ENCODE peak calls at places on chromosomes 12 and 14, in nine cellular contexts. Q, I, O, G, U, Z, P, H and W are unnamed samples.

GRCh38 chr12:108722992-108723766 is 8.1 kb downstream of the CORO1C start:
- DNase-seq in P (no peak), H (no peak), I (no peak), U (no peak), Q (peak; percentile 46), G (no peak), Z (no peak), O (no peak), W (no peak)

GRCh38 chr14:33714527-33715222 is 236.2 kb downstream of the EGLN3 start:
- DNase-seq in Q (no peak), G (no peak), U (no peak), P (no peak), Z (no peak), O (no peak), H (no peak), I (no peak), W (no peak)

GRCh38 chr14:106286697-106287290 is 760.4 kb downstream of the TMEM121 start:
- DNase-seq in I (no peak), U (no peak), Q (no peak), O (no peak), P (no peak), G (no peak), H (no peak), Z (no peak), W (no peak)

GRCh38 chr14:63432228-63432627 is 110.9 kb downstream of the PPP2R5E start:
- DNase-seq in H (no peak), U (no peak), G (no peak), I (no peak), Q (no peak), O (no peak), Z (no peak), P (no peak), W (no peak)

GRCh38 chr12:121955258-121956040 is 37.1 kb downstream of the CFAP251 start:
- DNase-seq in Z (no peak), G (no peak), U (no peak), H (no peak), P (peak; percentile 40), I (no peak), Q (no peak), O (no peak), W (no peak)

GRCh38 chr14:30006695-30007094 is 79.0 kb upstream of the PRKD1 start:
- DNase-seq in U (no peak), H (no peak), G (no peak), Q (no peak), I (no peak), Z (no peak), O (no peak), P (peak; percentile 7), W (no peak)

GRCh38 chr14:69708586-69709169 is 58.3 kb upstream of the SRSF5 start:
- DNase-seq in U (no peak), H (peak; percentile 46), I (no peak), P (peak; percentile 30), G (no peak), Z (peak; percentile 67), O (peak; percentile 33), Q (no peak), W (no peak)

GRCh38 chr12:119659289-119659897 is 8.5 kb upstream of the PRKAB1 start:
- DNase-seq in U (peak; percentile 29), H (no peak), Z (no peak), G (no peak), Q (peak; percentile 52), O (no peak), P (peak; percentile 49), I (peak; percentile 54), W (no peak)

GRCh38 chr12:34291001-34291400 is 268.7 kb downstream of the ALG10 start:
- DNase-seq in U (no peak), I (no peak), G (no peak), O (no peak), P (no peak), Q (no peak), H (no peak), Z (peak; percentile 0), W (no peak)

GRCh38 chr12:70638639-70639349 is 1.6 kb upstream of the PTPRB start:
- DNase-seq in P (no peak), O (no peak), G (no peak), U (no peak), H (no peak), Z (no peak), I (no peak), Q (no peak), W (no peak)

GRCh38 chr12:749871-750270 is 2.5 kb upstream of the WNK1 start:
- DNase-seq in Q (no peak), H (no peak), P (no peak), U (no peak), O (no peak), I (no peak), Z (no peak), G (no peak), W (no peak)

GRCh38 chr12:101230547-101230946 is 20.5 kb upstream of the SLC5A8 start:
- DNase-seq in O (no peak), I (no peak), G (no peak), U (no peak), Q (no peak), H (no peak), P (no peak), Z (no peak), W (no peak)

GRCh38 chr12:38783304-38783703 is 122.1 kb downstream of the CPNE8 start:
- DNase-seq in G (no peak), I (no peak), O (no peak), U (no peak), Q (no peak), Z (no peak), P (no peak), H (no peak), W (no peak)

GRCh38 chr12:110846615-110847566 is at the start of gene CCDC63:
- DNase-seq in U (no peak), G (no peak), Q (peak; percentile 83), Z (no peak), P (peak; percentile 85), H (peak; percentile 9), I (peak; percentile 79), O (no peak), W (no peak)

GRCh38 chr12:107903377-107904061 is 129.0 kb downstream of the ASCL4 start:
- DNase-seq in P (peak; percentile 84), H (no peak), Z (no peak), I (peak; percentile 82), O (peak; percentile 54), U (no peak), Q (peak; percentile 47), G (no peak), W (peak; percentile 47)

GRCh38 chr12:43856932-43857331 is 21.1 kb downstream of the TMEM117 start:
- DNase-seq in G (no peak), U (no peak), O (no peak), Q (no peak), I (no peak), H (no peak), P (no peak), Z (no peak), W (no peak)

GRCh38 chr12:102379346-102379745 is 101.0 kb downstream of the IGF1 start:
- DNase-seq in I (no peak), O (no peak), Z (no peak), G (no peak), U (no peak), P (no peak), H (no peak), Q (no peak), W (no peak)

GRCh38 chr14:98198385-98198784 is 1073.6 kb downstream of the BCL11B start:
- DNase-seq in G (no peak), P (no peak), I (no peak), U (peak; percentile 33), Q (no peak), H (no peak), Z (no peak), O (no peak), W (no peak)

GRCh38 chr14:104140463-104141331 is 2.3 kb downstream of the KIF26A start:
- DNase-seq in Z (peak; percentile 4), G (no peak), I (no peak), Q (no peak), U (no peak), P (no peak), H (no peak), O (peak; percentile 1), W (no peak)

GRCh38 chr12:19150273-19150895 is 20.9 kb downstream of the PLEKHA5 start:
- DNase-seq in Z (peak; percentile 5), O (no peak), I (no peak), G (no peak), Q (no peak), H (no peak), P (no peak), U (no peak), W (no peak)

GRCh38 chr12:103955811-103956514 is 9.7 kb upstream of the TDG start:
- DNase-seq in H (no peak), P (peak; percentile 6), Q (no peak), Z (no peak), G (no peak), U (no peak), O (no peak), I (no peak), W (no peak)
- H3K27ac ChIP-seq in H (peak overlapping the region; percentile 96), P (peak overlapping the region; percentile 95), Q (peak overlapping the region; percentile 95), Z (peak overlapping the region; percentile 94), G (peak overlapping the region; percentile 98), U (peak overlapping the region; percentile 75), O (peak overlapping the region; percentile 96), I (peak overlapping the region; percentile 93), W (no peak overlapping the region)

DNA sequence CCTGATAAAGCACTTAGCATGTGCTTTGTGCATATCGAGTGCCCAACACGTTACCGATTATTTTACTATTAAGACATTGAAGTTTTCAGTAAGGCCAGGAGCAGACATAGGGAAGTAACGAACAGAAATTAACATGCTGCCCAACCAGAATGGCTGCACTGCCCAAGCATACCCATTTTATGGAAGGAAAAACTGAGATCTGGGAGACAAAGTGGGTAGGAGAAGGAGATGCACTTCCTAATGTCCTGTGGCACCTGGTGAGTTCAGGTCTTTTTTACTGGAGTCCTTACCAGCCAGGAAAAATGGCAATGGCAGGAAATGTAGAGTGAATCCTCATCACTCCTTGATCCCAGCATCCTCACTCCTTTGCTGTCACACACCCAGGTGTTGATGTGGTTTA is 768.5 kb downstream of the MED13L start:
- DNase-seq in I (no peak), H (no peak), G (no peak), P (no peak), Q (no peak), Z (no peak), O (no peak), U (no peak), W (no peak)
- H3K27ac ChIP-seq in I (no peak overlapping the region), H (peak overlapping the region; percentile 84), G (no peak overlapping the region), P (no peak overlapping the region), Q (no peak overlapping the region), Z (no peak overlapping the region), O (no peak overlapping the region), U (no peak overlapping the region), W (no peak overlapping the region)

GRCh38 chr14:24194186-24194872 is 912 bp downstream of the TM9SF1 start:
- DNase-seq in P (no peak), U (no peak), H (no peak), Q (no peak), I (no peak), G (no peak), O (no peak), Z (no peak), W (no peak)
- H3K27ac ChIP-seq in P (peak overlapping the region; percentile 98), U (peak overlapping the region; percentile 99), H (peak overlapping the region; percentile 93), Q (peak overlapping the region; percentile 98), I (peak overlapping the region; percentile 99), G (peak overlapping the region; percentile 92), O (peak overlapping the region; percentile 96), Z (no peak overlapping the region), W (no peak overlapping the region)

DNA sequence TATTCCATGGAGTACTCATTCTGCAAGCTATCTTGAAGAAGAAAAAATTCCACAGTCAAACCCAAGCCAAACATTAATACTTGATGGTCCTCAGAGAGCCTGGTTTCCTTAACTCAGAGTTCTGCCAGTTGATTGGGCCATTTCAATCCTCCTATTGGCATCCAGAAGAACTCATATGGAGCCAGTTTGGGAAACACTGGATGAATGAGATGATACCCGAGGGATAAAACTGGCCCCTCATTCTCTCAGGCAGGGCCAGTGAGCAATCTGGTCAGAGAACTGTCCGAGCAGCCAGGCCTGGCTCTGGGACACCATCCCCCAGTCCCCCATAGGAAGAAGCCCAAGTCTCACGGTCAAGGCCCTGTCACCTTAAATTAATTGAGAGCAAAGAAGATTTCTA is 48.8 kb downstream of the NUAK1 start:
- DNase-seq in H (no peak), Q (no peak), U (no peak), Z (no peak), G (no peak), O (no peak), I (no peak), P (no peak), W (no peak)
- H3K27ac ChIP-seq in H (peak overlapping the region; percentile 98), Q (peak overlapping the region; percentile 88), U (no peak overlapping the region), Z (no peak overlapping the region), G (no peak overlapping the region), O (peak overlapping the region; percentile 96), I (no peak overlapping the region), P (no peak overlapping the region), W (no peak overlapping the region)